ENCODE peak calls at places on chromosome 20, in five cellular contexts. T is HepG2, G is ovary, Y is transverse colon, B is tibial nerve. P is an unnamed sample.

GRCh38 chr20:36848078-36848660 is 27.8 kb upstream of the TLDC2 start:
- DNase-seq in G (no peak), T (no peak), Y (no peak), B (no peak), P (no peak)

GRCh38 chr20:44969320-44969879 is 3.1 kb downstream of the STK4 start:
- DNase-seq in G (no peak), B (no peak), Y (no peak), T (no peak), P (no peak)

GRCh38 chr20:25058051-25058796 is at the start of gene ACSS1:
- DNase-seq in B (peak), Y (peak), T (no peak), G (peak), P (peak)

GRCh38 chr20:50376179-50376887 is 133.8 kb upstream of the PTPN1 start:
- DNase-seq in T (no peak), G (no peak), Y (no peak), B (no peak), P (no peak)

GRCh38 chr20:53898558-53898931 is 171.8 kb downstream of the BCAS1 start:
- DNase-seq in G (no peak), B (no peak), Y (no peak), T (no peak), P (no peak)

GRCh38 chr20:37737806-37738442 is 44.1 kb downstream of the CTNNBL1 start:
- DNase-seq in T (no peak), G (no peak), Y (no peak), B (no peak), P (no peak)

GRCh38 chr20:9912858-9913434 is 74.1 kb upstream of the PAK5 start:
- DNase-seq in Y (peak), G (peak), B (peak), T (peak), P (peak)

GRCh38 chr20:25239387-25240370 is 8.2 kb upstream of the PYGB start:
- DNase-seq in T (no peak), Y (peak), G (no peak), B (no peak), P (no peak)

GRCh38 chr20:20076297-20077065 is 24.1 kb downstream of the CFAP61 start:
- DNase-seq in T (no peak), B (no peak), G (no peak), Y (no peak), P (no peak)

GRCh38 chr20:14633507-14633906 is 296.1 kb upstream of the FLRT3 start:
- DNase-seq in G (no peak), B (no peak), T (no peak), Y (no peak), P (no peak)

GRCh38 chr20:36252511-36252910 is 16.2 kb downstream of the AAR2 start:
- DNase-seq in B (no peak), G (no peak), T (no peak), Y (no peak), P (no peak)

GRCh38 chr20:32441638-32442037 is 83.5 kb downstream of the ASXL1 start:
- DNase-seq in G (no peak), T (no peak), B (no peak), Y (no peak), P (peak)

GRCh38 chr20:13430346-13431002 is 208.3 kb downstream of the TASP1 start:
- DNase-seq in T (peak), Y (no peak), B (no peak), G (no peak), P (no peak)

GRCh38 chr20:54162378-54162777 is 11.4 kb downstream of the CYP24A1 start:
- DNase-seq in T (no peak), G (no peak), Y (no peak), B (no peak), P (no peak)

GRCh38 chr20:44388466-44389023 is 33.0 kb downstream of the HNF4A start:
- DNase-seq in T (no peak), B (peak), G (peak), Y (peak), P (peak)

GRCh38 chr20:48614593-48615274 is 213.1 kb downstream of the PREX1 start:
- DNase-seq in G (peak), B (no peak), T (no peak), Y (no peak), P (no peak)

GRCh38 chr20:63692436-63693078 is 3.9 kb upstream of the TNFRSF6B start:
- DNase-seq in T (no peak), Y (no peak), B (no peak), G (no peak), P (no peak)

GRCh38 chr20:1427457-1428054 is 34.7 kb upstream of the FKBP1A start:
- DNase-seq in T (peak), Y (no peak), B (no peak), G (no peak), P (no peak)

GRCh38 chr20:54092021-54092420 is 21.6 kb upstream of the BCAS1 start:
- DNase-seq in G (no peak), T (no peak), B (no peak), Y (no peak), P (no peak)

GRCh38 chr20:9807176-9807575 is 31.7 kb downstream of the PAK5 start:
- DNase-seq in Y (no peak), G (no peak), B (no peak), T (no peak), P (no peak)

GRCh38 chr20:32602273-32602672 is 17.1 kb upstream of the NOL4L start:
- DNase-seq in G (no peak), Y (no peak), B (no peak), T (no peak), P (no peak)

GRCh38 chr20:18587665-18588553 is at the start of gene DTD1:
- DNase-seq in G (peak), Y (peak), T (peak), B (peak), P (peak)
- TF ChIP-seq POLR2A in G (no peak), Y (no peak), T (peak), B (peak), P (no peak)

GRCh38 chr20:61422636-61423425 is 170.8 kb downstream of the CDH4 start:
- DNase-seq in B (no peak), Y (no peak), T (no peak), G (no peak), P (no peak)

GRCh38 chr20:61419010-61419409 is 166.9 kb downstream of the CDH4 start:
- DNase-seq in T (no peak), Y (no peak), G (no peak), B (no peak), P (no peak)

GRCh38 chr20:61419501-61419900 is 167.4 kb downstream of the CDH4 start:
- DNase-seq in Y (no peak), T (no peak), G (no peak), B (no peak), P (no peak)

GRCh38 chr20:61420056-61420455 is 168.0 kb downstream of the CDH4 start:
- DNase-seq in B (no peak), G (no peak), Y (no peak), T (no peak), P (no peak)

DNA sequence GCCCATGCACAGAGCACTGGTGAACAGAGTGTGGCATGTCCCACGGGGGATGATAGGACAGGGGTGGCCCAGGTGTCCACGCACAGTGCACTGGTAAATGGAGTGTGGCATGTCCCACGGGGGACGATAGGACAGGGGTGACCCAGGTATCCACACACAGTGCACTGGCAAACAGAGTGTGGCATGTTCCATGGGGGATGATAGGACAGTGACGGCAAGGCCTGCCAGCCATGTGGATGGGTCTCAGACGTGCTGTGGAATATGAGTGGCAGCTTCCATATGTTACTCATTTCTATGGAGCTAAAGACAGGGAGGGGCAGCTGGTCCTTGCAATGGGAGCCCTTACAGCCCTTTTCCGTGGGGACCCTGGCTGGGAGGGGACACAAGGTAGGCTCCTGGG is 168.7 kb downstream of the CDH4 start:
- DNase-seq in Y (no peak), T (no peak), B (no peak), G (no peak), P (no peak)
- H3K27ac ChIP-seq in Y (no peak), T (no peak), B (no peak), G (no peak), P (no peak)

GRCh38 chr20:34955232-34956040 is at the start of the genes GSS and MYH7B:
- DNase-seq in G (peak), Y (peak), B (peak), T (peak), P (peak)

GRCh38 chr20:34953960-34954359 is 1.6 kb downstream of the GSS start:
- DNase-seq in T (no peak), Y (no peak), B (no peak), G (no peak), P (no peak)

GRCh38 chr20:34954905-34955231 is 738 bp downstream of the GSS start:
- DNase-seq in G (no peak), B (no peak), T (peak), Y (peak), P (peak)

GRCh38 chr20:34956041-34956458 is 382 bp downstream of the MYH7B start:
- DNase-seq in B (no peak), T (no peak), G (no peak), Y (no peak), P (no peak)

DNA sequence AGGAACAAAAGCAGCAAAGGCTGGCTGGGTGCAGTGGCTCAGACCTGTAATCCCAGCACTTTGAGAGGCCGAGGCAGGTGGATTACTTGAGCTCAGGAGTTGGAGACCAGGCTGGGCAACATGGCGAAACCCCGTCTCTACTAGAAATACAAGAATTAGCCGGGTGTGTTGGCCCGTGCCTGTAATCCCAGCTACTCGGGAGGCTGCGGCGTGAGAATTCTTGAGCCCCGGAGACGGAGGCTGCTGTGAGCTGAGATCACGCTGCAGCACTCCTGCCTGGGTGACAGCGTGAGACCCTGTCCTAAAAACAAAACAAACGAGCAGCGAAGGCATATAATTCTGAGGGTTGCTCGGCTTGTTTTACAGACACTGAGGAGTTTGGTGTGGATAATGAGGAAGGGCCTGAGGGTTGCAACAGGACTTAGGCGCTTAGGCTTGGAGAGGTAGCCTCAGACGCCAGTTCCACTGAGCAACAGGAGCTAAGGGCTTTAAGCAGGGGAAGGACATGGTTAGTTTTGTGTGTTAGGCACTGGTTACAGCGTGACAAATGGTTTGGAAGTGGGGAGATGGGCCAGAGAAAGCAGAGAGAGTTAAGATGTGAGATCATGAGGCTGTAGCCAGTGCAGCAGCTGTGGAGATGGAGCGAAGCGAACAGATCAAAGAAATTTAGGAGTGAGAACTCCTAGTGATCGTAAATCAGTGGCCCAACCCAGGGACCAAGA is 1.2 kb downstream of the MYH7B start:
- DNase-seq in B (no peak), T (no peak), G (no peak), Y (no peak), P (no peak)
- TF ChIP-seq EP300 in B (no peak), T (no peak), G (no peak), Y (no peak), P (no peak)

DNA sequence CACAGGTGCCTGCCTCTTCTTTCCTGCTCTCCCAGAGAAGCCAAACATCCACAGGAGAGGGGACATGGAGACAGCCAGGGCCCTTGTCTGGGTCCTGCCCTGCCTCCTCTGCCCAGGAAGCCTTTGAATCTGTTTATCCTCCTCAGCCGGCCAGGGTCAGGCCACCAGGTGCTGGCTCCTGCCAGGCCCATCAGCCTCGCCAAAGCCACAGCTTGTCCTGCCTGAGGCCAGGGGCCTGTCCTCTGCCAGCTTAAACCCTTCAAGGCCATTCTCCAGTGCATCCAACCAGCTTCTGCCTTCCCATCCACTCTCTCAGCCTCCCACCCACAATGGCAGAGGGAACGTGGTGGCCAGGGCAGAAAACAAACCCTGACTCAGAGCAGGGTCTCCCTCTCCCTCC is 254.6 kb downstream of the ANKRD60 start:
- DNase-seq in B (no peak), G (no peak), T (no peak), Y (no peak), P (no peak)
- TF ChIP-seq POLR2A in B (no peak), G (no peak), T (no peak), Y (no peak), P (no peak)

GRCh38 chr20:18739785-18740184 is 73.8 kb upstream of the SCP2D1 start:
- DNase-seq in Y (peak), T (no peak), G (peak), B (no peak), P (no peak)
- H3K27ac ChIP-seq in Y (peak), T (no peak), G (no peak), B (no peak), P (peak)

DNA sequence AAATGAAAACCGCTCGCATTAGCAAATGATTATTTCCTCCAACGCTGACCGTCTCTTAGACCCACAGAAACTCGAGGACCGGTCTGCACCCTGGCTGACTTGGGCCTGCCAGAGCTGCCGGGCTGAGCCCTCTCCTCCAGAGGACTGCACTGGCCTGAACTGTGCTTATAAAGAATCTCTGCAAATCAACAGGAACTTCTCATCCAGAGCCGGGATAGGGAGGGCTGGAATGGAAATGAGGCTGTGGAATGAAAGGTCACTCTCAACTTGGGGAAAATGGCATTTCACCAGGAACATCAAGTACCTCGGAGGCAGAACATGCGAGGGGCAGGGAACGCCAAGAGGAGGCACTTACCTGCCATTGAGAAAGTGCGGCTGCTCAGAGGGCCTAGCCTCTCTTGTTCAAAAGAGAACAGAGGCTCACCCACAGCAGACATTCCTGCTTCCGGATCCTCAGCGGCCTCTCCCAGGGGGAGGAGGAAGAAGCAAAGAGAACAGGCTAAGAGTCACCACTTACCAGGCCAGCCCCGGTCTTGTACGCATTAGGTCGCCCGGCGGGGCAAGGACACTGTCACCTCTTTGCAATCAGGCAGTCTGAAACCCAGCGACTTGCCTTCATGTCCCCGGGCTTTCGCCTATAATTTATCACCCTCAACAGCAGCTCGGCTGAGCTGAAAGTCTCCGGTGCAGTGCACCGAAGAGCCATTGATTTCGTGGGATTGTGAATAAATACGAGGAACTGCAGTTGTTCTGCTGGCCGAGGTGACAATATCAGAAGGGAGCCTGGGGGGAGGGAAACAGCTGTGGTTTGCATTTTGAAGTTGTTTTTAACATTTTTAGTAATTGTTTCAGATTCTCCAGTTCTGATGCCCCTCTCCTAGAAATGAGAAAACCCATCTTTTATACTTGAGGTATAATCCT is 37.6 kb downstream of the ZMYND8 start:
- DNase-seq in Y (peak), G (peak), B (peak), T (peak), P (peak)
- TF ChIP-seq EP300 in Y (peak), G (peak), B (peak), T (peak), P (peak)

GRCh38 chr20:52191436-52192295 is at the start of gene ZFP64:
- DNase-seq in G (peak), T (peak), Y (peak), B (peak), P (peak)
- TF ChIP-seq POLR2A in G (no peak), T (peak), Y (peak), B (no peak), P (peak)